ENCODE peak calls at places on chromosomes 11 and 22, in four cellular contexts. Y, M, J and G are unnamed samples.
A peak's percentile ranks its signal among the peaks of the same experiment; 100 is the strongest.

GRCh38 chr11:6630632-6631291 is 11.5 kb upstream of the TPP1 start:
- DNase-seq in Y (no peak), J (no peak), M (no peak), G (no peak)

GRCh38 chr22:46193898-46194310 is 43.6 kb downstream of the PPARA start:
- DNase-seq in M (no peak), Y (peak; percentile 79), J (no peak), G (no peak)

GRCh38 chr11:117840881-117841581 is 16.5 kb upstream of the FXYD2 start:
- DNase-seq in J (no peak), Y (no peak), M (no peak), G (no peak)

GRCh38 chr11:14542384-14542783 is 22.2 kb upstream of the PSMA1 start:
- DNase-seq in Y (no peak), J (no peak), M (no peak), G (no peak)

GRCh38 chr22:18156878-18157713 is 7.1 kb downstream of the USP18 start:
- DNase-seq in J (no peak), M (peak; percentile 64), Y (peak; percentile 83), G (peak; percentile 58)

GRCh38 chr22:50146440-50147228 is 23.9 kb upstream of the PANX2 start:
- DNase-seq in Y (peak; percentile 81), M (peak; percentile 87), J (no peak), G (peak; percentile 52)

GRCh38 chr11:17259519-17259918 is 17.0 kb upstream of the NUCB2 start:
- DNase-seq in M (no peak), Y (no peak), J (no peak), G (no peak)

GRCh38 chr11:109993786-109994185 is 99.4 kb upstream of the ZC3H12C start:
- DNase-seq in M (no peak), J (no peak), Y (no peak), G (no peak)

GRCh38 chr22:38781033-38781432 is 12.9 kb downstream of the DNAL4 start:
- DNase-seq in M (no peak), J (no peak), Y (no peak), G (no peak)

GRCh38 chr11:26134481-26135355 is 197.2 kb upstream of the ANO3 start:
- DNase-seq in Y (peak; percentile 9), M (peak; percentile 3), J (no peak), G (no peak)

GRCh38 chr11:130808541-130808940 is 107.7 kb downstream of the SNX19 start:
- DNase-seq in Y (no peak), J (no peak), M (no peak), G (no peak)

GRCh38 chr11:115764172-115764571 is 260.0 kb upstream of the CADM1 start:
- DNase-seq in Y (no peak), J (no peak), M (no peak), G (no peak)

GRCh38 chr22:22520667-22521602 is 865 bp upstream of the ZNF280A start:
- DNase-seq in Y (no peak), J (no peak), M (no peak), G (no peak)

GRCh38 chr11:121654506-121655480 is 202.0 kb upstream of the SORL1-AS1 start:
- DNase-seq in Y (no peak), J (no peak), M (peak; percentile 51), G (no peak)

GRCh38 chr11:117072517-117073218 is 25.6 kb downstream of the SIK3 start:
- DNase-seq in M (peak; percentile 93), J (peak; percentile 45), Y (no peak), G (peak; percentile 87)

GRCh38 chr11:93986716-93987115 is 34.4 kb upstream of the HEPHL1 start:
- DNase-seq in Y (no peak), J (no peak), M (no peak), G (no peak)

GRCh38 chr11:106231591-106231990 is 154.1 kb downstream of the AASDHPPT start:
- DNase-seq in Y (no peak), M (no peak), J (no peak), G (no peak)
- TF ChIP-seq PBX3 in Y (no peak), M (no peak), J (no peak), G (no peak)

GRCh38 chr11:66745356-66746235 is 16.6 kb upstream of the SPTBN2 start:
- DNase-seq in Y (no peak), J (no peak), M (no peak), G (peak; percentile 58)
- TF ChIP-seq PBX3 in Y (no peak), J (no peak), M (no peak), G (no peak)

DNA sequence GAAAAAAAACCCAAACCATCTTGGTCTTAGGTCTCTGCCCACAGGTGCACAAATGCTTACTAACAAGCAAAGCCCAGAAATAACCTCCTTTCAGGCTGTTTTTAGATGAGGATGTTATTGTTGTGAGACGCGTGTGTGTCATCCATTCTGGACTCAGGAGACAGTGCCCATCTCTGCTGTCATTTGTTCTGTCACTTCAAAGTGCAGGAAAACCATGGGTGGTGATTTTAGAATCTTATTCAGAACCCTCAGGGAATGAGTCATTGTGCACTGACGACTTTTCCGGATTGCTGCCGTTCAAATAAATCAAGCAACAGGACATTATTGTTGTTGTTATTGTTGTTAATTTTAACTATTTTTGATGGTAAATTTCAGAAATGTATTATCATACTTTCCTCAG is 110.3 kb downstream of the LRRC32 start:
- DNase-seq in J (no peak), M (no peak), Y (no peak), G (no peak)
- TF ChIP-seq PBX3 in J (no peak), M (no peak), Y (no peak), G (no peak)

GRCh38 chr22:36853407-36854099 is 7.3 kb upstream of the NCF4 start:
- DNase-seq in M (peak; percentile 25), Y (peak; percentile 70), J (no peak), G (peak; percentile 61)
- TF ChIP-seq PBX3 in M (no peak), Y (no peak), J (no peak), G (no peak)

GRCh38 chr11:8222820-8223512 is 40.7 kb downstream of the LMO1 start:
- DNase-seq in J (no peak), Y (no peak), M (no peak), G (no peak)

GRCh38 chr11:8220261-8221024 is 43.2 kb downstream of the LMO1 start:
- DNase-seq in M (no peak), Y (no peak), J (no peak), G (no peak)

GRCh38 chr11:8221917-8222316 is 41.8 kb downstream of the LMO1 start:
- DNase-seq in Y (no peak), M (no peak), J (no peak), G (no peak)

GRCh38 chr11:8219257-8220021 is 44.2 kb downstream of the LMO1 start:
- DNase-seq in Y (peak; percentile 80), M (peak; percentile 39), J (no peak), G (peak; percentile 79)

GRCh38 chr11:8221025-8221723 is 42.5 kb downstream of the LMO1 start:
- DNase-seq in M (no peak), Y (no peak), J (no peak), G (no peak)
- TF ChIP-seq PBX3 in M (no peak), Y (no peak), J (no peak), G (no peak)

DNA sequence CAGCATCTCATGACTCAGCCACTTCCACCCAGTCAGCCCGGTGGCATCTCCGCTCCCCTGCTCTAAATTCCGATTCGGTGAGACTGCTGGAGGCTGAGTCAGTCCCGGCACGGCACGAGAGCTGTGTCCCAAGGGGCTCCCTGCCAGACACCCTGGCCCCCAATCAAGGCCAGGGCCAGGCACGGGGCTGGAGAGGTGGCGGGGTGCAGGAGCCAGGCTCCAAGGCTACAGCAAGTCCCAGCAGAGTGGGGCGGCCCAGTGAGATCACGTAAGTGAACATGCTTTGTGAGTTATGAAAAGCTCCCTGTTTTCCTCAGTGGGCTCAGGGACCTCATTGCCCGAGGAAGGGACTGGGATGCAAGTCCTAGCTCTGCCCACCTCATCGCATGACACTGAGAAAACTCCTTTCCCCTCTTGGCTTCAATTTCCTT is 3.0 kb downstream of the C11orf68 start:
- DNase-seq in Y (no peak), J (no peak), M (peak; percentile 74), G (peak; percentile 98)
- TF ChIP-seq PBX3 in Y (peak; percentile 80), J (no peak), M (no peak), G (peak; percentile 75)

GRCh38 chr11:28464252-28464867 is 356.2 kb downstream of the METTL15 start:
- DNase-seq in J (no peak), M (no peak), Y (no peak), G (no peak)
- TF ChIP-seq PBX3 in J (no peak), M (no peak), Y (no peak), G (no peak)

DNA sequence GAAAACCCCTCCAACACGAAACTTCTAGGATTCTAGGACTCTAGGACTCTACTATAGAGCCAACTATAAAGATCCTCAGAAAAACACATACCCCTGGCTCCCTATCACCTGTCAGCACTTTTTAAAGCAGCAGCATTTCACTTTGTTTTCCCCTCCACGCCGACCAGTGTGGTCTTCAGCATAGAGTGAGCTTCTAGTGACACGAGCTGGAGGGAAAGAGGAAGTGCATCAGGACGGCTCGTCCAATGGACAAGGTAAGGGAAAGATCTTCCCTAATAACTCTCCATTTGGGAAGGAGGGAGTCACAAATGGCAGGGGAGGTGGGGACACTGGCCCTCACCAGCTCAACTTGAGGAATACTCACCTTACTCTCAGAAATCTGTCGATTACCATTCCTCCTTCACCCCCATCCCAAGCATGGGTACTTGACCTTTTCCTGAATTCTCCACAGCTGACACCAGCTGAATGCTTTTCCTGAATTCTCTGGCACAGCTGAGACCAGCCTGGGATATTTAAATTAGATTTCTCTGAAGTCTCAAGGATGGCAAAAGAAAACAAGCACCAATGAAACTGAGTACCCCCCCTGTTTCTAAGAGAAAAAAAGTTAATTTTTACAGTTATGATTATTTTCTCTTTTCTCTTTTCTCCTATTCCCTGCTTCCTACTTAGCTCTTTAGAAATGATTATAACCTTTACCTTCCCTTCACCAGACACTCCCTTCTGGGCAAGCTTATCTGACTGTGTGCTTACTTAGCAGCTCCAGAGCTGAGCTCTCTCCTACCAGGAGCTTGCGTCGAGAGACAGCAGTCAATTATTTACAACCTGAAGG is 33.3 kb upstream of the NNMT start:
- DNase-seq in J (no peak), Y (peak; percentile 75), M (peak; percentile 44), G (peak; percentile 26)
- TF ChIP-seq PBX3 in J (no peak), Y (no peak), M (no peak), G (no peak)

GRCh38 chr11:12377824-12378593 is 638 bp downstream of the PARVA start:
- DNase-seq in Y (peak; percentile 93), J (no peak), M (peak; percentile 62), G (peak; percentile 88)

GRCh38 chr11:12381875-12382274 is 4.5 kb downstream of the PARVA start:
- DNase-seq in J (no peak), Y (no peak), M (no peak), G (no peak)

GRCh38 chr11:12376259-12376971 is 956 bp upstream of the PARVA start:
- DNase-seq in Y (no peak), J (no peak), M (no peak), G (no peak)

GRCh38 chr11:12380565-12381325 is 3.4 kb downstream of the PARVA start:
- DNase-seq in J (no peak), M (no peak), Y (no peak), G (no peak)

DNA sequence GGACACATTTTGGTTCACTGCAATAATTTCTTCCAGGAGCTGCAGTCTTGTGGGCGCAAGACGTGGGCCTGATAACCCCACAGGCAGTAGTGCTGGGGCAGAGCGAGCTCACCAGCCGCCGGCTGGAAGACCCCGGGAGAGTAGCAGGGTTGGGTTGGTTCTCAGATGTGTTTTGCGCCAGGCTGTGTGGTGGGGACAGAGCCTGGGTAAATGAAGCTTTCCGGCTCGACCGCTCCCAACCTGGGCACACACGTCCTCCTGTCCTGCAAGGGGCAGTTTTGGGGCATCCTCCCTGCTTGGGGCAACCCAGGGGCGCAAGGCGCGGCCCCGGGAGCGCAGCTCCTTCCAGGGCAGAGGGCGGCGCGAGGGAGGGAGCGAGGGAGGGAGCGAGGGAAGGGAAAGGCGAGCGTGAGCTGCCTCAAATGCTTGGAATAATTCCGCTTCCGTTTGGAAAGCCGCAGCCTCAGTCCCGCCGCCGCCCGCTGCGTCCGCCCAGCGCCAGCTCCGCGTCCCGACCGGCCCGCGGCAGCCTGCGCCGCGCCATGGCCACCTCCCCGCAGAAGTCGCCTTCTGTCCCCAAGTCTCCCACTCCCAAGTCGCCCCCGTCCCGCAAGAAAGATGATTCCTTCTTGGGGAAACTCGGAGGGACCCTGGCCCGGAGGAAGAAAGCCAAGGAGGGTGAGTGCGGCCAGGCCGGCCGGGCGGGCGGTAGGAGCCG is at the start of gene PARVA:
- DNase-seq in J (no peak), M (peak; percentile 50), Y (no peak), G (peak; percentile 25)
- TF ChIP-seq PBX3 in J (no peak), M (no peak), Y (no peak), G (no peak)